ENCODE peak calls at places on chromosomes 13 and 19, in eight cellular contexts. R is tibial artery; K is KG1; E is stimulated activated CD4-positive, alpha-beta T cell treated with anti-CD3 and anti-CD28 coated beads, Interleukin-12 subunit alpha, Interleukin-12 subunit beta, amount 100 ng/mL, for 48 hours; D is activated T-cell treated with anti-CD3 and anti-CD28 coated beads, Interleukin-2, amount 50 U/mL, for 48 hours; W is SK-N-DZ; V is HCEC 1CT; N is Ammon's horn. I is an unnamed sample.
A peak's percentile ranks its signal among the peaks of the same experiment; 100 is the strongest.

GRCh38 chr19:19460761-19461265 is 54.5 kb downstream of the TSSK6 start:
- DNase-seq in R (peak; percentile 90), W (peak; percentile 50), E (peak; percentile 61), K (peak; percentile 45), V (peak; percentile 12), D (peak; percentile 82), N (peak; percentile 52), I (no peak)

GRCh38 chr19:17475541-17476115 is 5.3 kb downstream of the SLC27A1 start:
- DNase-seq in N (peak; percentile 97), D (no peak), W (no peak), E (no peak), K (no peak), R (peak; percentile 80), V (peak; percentile 15), I (no peak)

GRCh38 chr19:32416749-32417469 is 11.3 kb downstream of the DPY19L3 start:
- DNase-seq in R (no peak), N (peak; percentile 22), W (no peak), V (peak; percentile 13), E (no peak), D (no peak), K (no peak), I (no peak)

GRCh38 chr19:7904074-7905020 is 670 bp downstream of the MAP2K7 start:
- DNase-seq in R (peak; percentile 81), E (peak; percentile 37), V (no peak), N (no peak), W (no peak), K (no peak), D (no peak), I (peak; percentile 63)

GRCh38 chr13:22235285-22235949 is 564.5 kb downstream of the FGF9 start:
- DNase-seq in V (no peak), K (no peak), E (no peak), R (no peak), D (peak; percentile 32), W (peak; percentile 2), N (no peak), I (no peak)

GRCh38 chr19:48203794-48204628 is 33.5 kb downstream of the ZSWIM9 start:
- DNase-seq in E (peak; percentile 94), W (peak; percentile 97), D (peak; percentile 95), N (peak; percentile 97), K (peak; percentile 96), V (peak; percentile 93), R (peak; percentile 96), I (peak; percentile 91)

GRCh38 chr13:43196171-43196611 is 172.8 kb downstream of the DNAJC15 start:
- DNase-seq in V (no peak), D (no peak), R (no peak), W (no peak), E (no peak), N (peak; percentile 36), K (no peak), I (no peak)

GRCh38 chr19:35274323-35274722 is 5.6 kb downstream of the USF2 start:
- DNase-seq in D (no peak), K (no peak), W (no peak), R (no peak), V (no peak), N (no peak), E (no peak), I (no peak)

GRCh38 chr13:25928941-25929505 is 122.8 kb downstream of the SHISA2 start:
- DNase-seq in K (no peak), D (no peak), V (no peak), R (no peak), E (no peak), N (no peak), W (no peak), I (no peak)

GRCh38 chr13:19984430-19985218 is 26.1 kb downstream of the ZMYM2 start:
- DNase-seq in R (no peak), V (peak; percentile 44), W (no peak), D (no peak), N (peak; percentile 27), K (no peak), E (no peak), I (peak; percentile 4)

GRCh38 chr13:51243227-51243626 is 21.0 kb downstream of the FAM124A start:
- DNase-seq in E (no peak), N (no peak), V (no peak), R (no peak), K (no peak), W (no peak), D (no peak), I (no peak)

GRCh38 chr19:28898279-28898678 is 314.7 kb downstream of the UQCRFS1 start:
- DNase-seq in R (no peak), E (no peak), K (no peak), W (no peak), D (no peak), N (no peak), V (no peak), I (no peak)